ENCODE peak calls at places on chromosomes 12 and 14, in seven cellular contexts. T is right cardiac atrium; M is mammary epithelial cell; G is CD4-positive, CD25-positive, alpha-beta regulatory T cell; Q is MM.1S; R is CD8-positive, alpha-beta memory T cell; N is IMR-90. V is an unnamed sample.

GRCh38 chr12:51823875-51824565 is 24.5 kb downstream of the FIGNL2 start:
- DNase-seq in Q (peak; percentile 36), N (peak; percentile 73), M (peak; percentile 57), G (no peak), T (no peak), R (no peak), V (peak; percentile 26)

GRCh38 chr14:24316597-24316950 is 5.3 kb downstream of the LTB4R start:
- DNase-seq in G (no peak), M (no peak), N (no peak), T (no peak), R (no peak), Q (no peak), V (no peak)

GRCh38 chr14:102853703-102854396 is 68.6 kb upstream of the AMN start:
- DNase-seq in R (no peak), G (no peak), N (no peak), T (no peak), Q (no peak), M (no peak), V (no peak)

GRCh38 chr14:69069020-69069421 is 83.9 kb downstream of the DCAF5 start:
- DNase-seq in T (no peak), G (no peak), M (no peak), N (peak; percentile 93), Q (no peak), R (no peak), V (no peak)

GRCh38 chr12:123723765-123724164 is 11.6 kb downstream of the ATP6V0A2 start:
- DNase-seq in Q (no peak), M (no peak), R (no peak), T (no peak), N (no peak), G (no peak), V (no peak)

GRCh38 chr14:63564318-63564717 is 21.1 kb upstream of the PPP2R5E start:
- DNase-seq in R (no peak), G (no peak), N (no peak), Q (no peak), M (no peak), T (no peak), V (no peak)

GRCh38 chr12:93521225-93521854 is 51.1 kb upstream of the SOCS2 start:
- DNase-seq in Q (no peak), N (peak; percentile 19), M (no peak), R (no peak), T (peak; percentile 61), G (no peak), V (no peak)

GRCh38 chr12:59972941-59973340 is 377.1 kb downstream of the SLC16A7 start:
- DNase-seq in M (peak; percentile 90), Q (no peak), N (peak; percentile 88), T (no peak), R (no peak), G (no peak), V (no peak)

GRCh38 chr14:61076531-61076930 is 95.5 kb downstream of the SLC38A6 start:
- DNase-seq in R (no peak), M (no peak), T (no peak), N (peak; percentile 38), Q (no peak), G (no peak), V (no peak)

GRCh38 chr12:50862316-50862715 is 19.6 kb downstream of the TMPRSS12 start:
- DNase-seq in N (peak; percentile 77), R (no peak), G (no peak), M (peak; percentile 55), Q (no peak), T (no peak), V (no peak)

GRCh38 chr14:49977126-49977841 is 84.4 kb downstream of the ARF6 start:
- DNase-seq in T (no peak), M (no peak), Q (no peak), G (peak; percentile 5), N (no peak), R (no peak), V (peak; percentile 63)

GRCh38 chr14:85273099-85273677 is 256.8 kb upstream of the FLRT2 start:
- DNase-seq in T (no peak), G (no peak), Q (no peak), N (no peak), R (no peak), M (no peak), V (no peak)

GRCh38 chr14:102184678-102185040 is 45.0 kb downstream of the WDR20 start:
- DNase-seq in G (no peak), T (no peak), Q (no peak), R (no peak), M (no peak), N (no peak), V (no peak)

GRCh38 chr12:10563966-10564365 is 49.4 kb downstream of the MAGOHB start:
- DNase-seq in R (no peak), T (no peak), M (no peak), N (no peak), G (no peak), Q (no peak), V (no peak)

GRCh38 chr14:61940669-61941420 is 178.6 kb downstream of the SNAPC1 start:
- DNase-seq in Q (no peak), G (no peak), N (no peak), R (no peak), T (no peak), M (no peak), V (no peak)

GRCh38 chr12:58314610-58315009 is 373.2 kb downstream of the ATP23 start:
- DNase-seq in G (no peak), Q (no peak), T (no peak), M (peak; percentile 64), N (peak; percentile 72), R (no peak), V (no peak)

GRCh38 chr14:24353551-24354529 is 14.0 kb upstream of the RIPK3 start:
- DNase-seq in T (no peak), N (peak; percentile 81), M (peak; percentile 79), G (no peak), R (no peak), Q (no peak), V (no peak)

GRCh38 chr12:31204995-31205582 is 120.9 kb downstream of the SINHCAF start:
- DNase-seq in M (peak; percentile 94), R (no peak), T (no peak), N (peak; percentile 49), Q (peak; percentile 74), G (no peak), V (no peak)

GRCh38 chr12:108519558-108519957 is 4.5 kb downstream of the FICD start:
- DNase-seq in T (no peak), N (no peak), R (no peak), Q (no peak), M (no peak), G (no peak), V (no peak)

GRCh38 chr14:67557118-67557517 is 24.0 kb downstream of the PLEKHH1 start:
- DNase-seq in Q (peak; percentile 52), N (peak; percentile 22), R (no peak), T (no peak), G (no peak), M (peak; percentile 74), V (no peak)

GRCh38 chr14:31059152-31059924 is 33.2 kb upstream of the STRN3 start:
- DNase-seq in R (no peak), G (no peak), Q (no peak), T (peak; percentile 74), M (peak; percentile 75), N (peak; percentile 87), V (no peak)

GRCh38 chr12:124411291-124411878 is 116.5 kb downstream of the RFLNA start:
- DNase-seq in Q (no peak), T (peak; percentile 86), N (peak; percentile 96), G (no peak), M (peak; percentile 87), R (no peak), V (no peak)

DNA sequence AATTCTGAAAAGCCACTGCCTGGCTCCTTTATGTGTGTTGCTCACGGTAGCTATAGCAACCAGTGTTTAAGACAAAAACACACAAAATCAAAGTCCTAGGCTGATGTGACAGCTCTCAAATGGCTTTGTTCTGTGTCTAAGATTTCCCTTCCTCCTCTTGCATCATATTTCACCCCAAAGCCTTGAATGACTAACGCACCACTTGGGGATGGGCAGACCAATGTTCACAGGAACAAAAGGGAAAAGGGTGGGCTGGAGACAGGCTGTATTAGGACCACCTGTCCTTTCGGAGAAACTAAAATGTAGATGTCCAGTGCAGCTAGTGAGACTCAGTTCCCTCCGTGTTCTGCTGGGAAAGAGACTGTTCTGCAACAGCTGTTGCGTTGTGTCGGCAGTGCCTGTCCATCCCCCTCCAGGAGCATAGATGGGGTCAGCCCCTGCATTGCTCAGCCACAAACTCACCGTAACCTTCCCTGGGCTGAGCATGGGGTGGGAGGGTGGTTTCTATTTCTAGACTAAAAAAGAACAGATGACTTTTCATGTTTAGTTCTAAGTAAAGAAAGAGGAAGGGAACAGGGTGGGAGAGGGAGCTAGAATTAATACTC is 26.8 kb upstream of the DAAM1 start:
- DNase-seq in T (no peak), Q (no peak), R (no peak), G (no peak), N (peak; percentile 71), M (peak; percentile 32), V (peak; percentile 57)
- H3K4me3 ChIP-seq in T (no peak overlapping the region), Q (no peak overlapping the region), R (no peak overlapping the region), G (no peak overlapping the region), N (peak overlapping the region; percentile 15), M (no peak overlapping the region), V (no peak overlapping the region)

GRCh38 chr14:53022593-53022992 is 71.7 kb upstream of the FERMT2 start:
- DNase-seq in M (peak; percentile 65), T (no peak), R (no peak), G (no peak), Q (no peak), N (peak; percentile 61), V (no peak)
- H3K4me1 ChIP-seq in M (peaks cover 6% of the 10 kb centered on the region), T (no peaks in the 10 kb centered on the region), R (peaks cover 5% of the 10 kb centered on the region), G (peaks cover 3% of the 10 kb centered on the region), Q (no peaks in the 10 kb centered on the region), N (peaks cover 10% of the 10 kb centered on the region), V (peaks cover 4% of the 10 kb centered on the region)

GRCh38 chr12:86261606-86262005 is 5.4 kb upstream of the MGAT4C start:
- DNase-seq in N (no peak), M (no peak), G (no peak), Q (no peak), R (no peak), T (no peak), V (no peak)

GRCh38 chr12:86261142-86261541 is 5.0 kb upstream of the MGAT4C start:
- DNase-seq in G (no peak), M (peak; percentile 19), T (no peak), Q (no peak), R (no peak), N (peak; percentile 41), V (no peak)

GRCh38 chr12:86260183-86260582 is 4.0 kb upstream of the MGAT4C start:
- DNase-seq in N (no peak), G (no peak), Q (no peak), T (no peak), R (no peak), M (no peak), V (no peak)

GRCh38 chr12:86265329-86265695 is 9.1 kb upstream of the MGAT4C start:
- DNase-seq in M (no peak), Q (no peak), G (no peak), N (no peak), R (no peak), T (no peak), V (no peak)

GRCh38 chr12:86264451-86265328 is 8.5 kb upstream of the MGAT4C start:
- DNase-seq in G (no peak), Q (no peak), N (no peak), M (peak; percentile 58), R (peak; percentile 33), T (peak; percentile 53), V (no peak)
- H3K27ac ChIP-seq in G (no peak overlapping the region), Q (no peak overlapping the region), N (no peak overlapping the region), M (no peak overlapping the region), R (no peak overlapping the region), T (no peak overlapping the region), V (no peak overlapping the region)

DNA sequence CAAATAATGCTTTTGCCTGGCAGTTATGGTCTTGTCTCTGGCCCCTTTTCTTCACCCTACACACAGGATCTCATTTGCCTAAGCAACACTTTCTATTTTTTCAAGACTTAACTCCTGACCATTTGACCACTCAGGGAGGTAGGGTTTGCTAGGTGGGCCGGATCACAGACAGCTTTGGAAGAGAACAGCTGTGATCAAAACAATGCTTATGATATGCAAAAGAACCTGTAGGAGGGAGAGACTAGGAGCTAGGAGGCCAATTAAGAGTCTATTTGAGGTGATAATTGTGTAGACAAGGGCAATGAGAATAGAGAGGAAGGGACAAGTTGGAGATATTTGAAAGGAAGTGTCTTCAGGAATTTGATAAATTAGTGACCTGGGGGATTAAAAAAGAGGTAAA is 12.3 kb upstream of the DACT1 start:
- DNase-seq in M (no peak), G (no peak), Q (no peak), R (no peak), T (no peak), N (no peak), V (no peak)
- H3K4me3 ChIP-seq in M (no peak overlapping the region), G (no peak overlapping the region), Q (no peak overlapping the region), R (no peak overlapping the region), T (no peak overlapping the region), N (no peak overlapping the region), V (no peak overlapping the region)